ENCODE peak calls at places on chromosomes 13 and 19, in eight cellular contexts. F is colonic mucosa, J is adipocyte, A is NT2/D1, L is SK-N-SH, W is neural progenitor cell, E is astrocyte, Q is kidney. K is an unnamed sample. For H3K4me1, the result is how much of the 10 kb centered on the place peaks cover.

GRCh38 chr19:5839312-5840017 is at the start of gene FUT6:
- DNase-seq in J (no peak), F (peak), E (no peak), Q (no peak), A (no peak), L (peak), W (no peak), K (no peak)

GRCh38 chr19:35718345-35719041 is 690 bp downstream of the KMT2B start:
- DNase-seq in J (peak), A (no peak), W (no peak), F (peak), Q (peak), E (no peak), L (peak), K (peak)

GRCh38 chr13:24678151-24678550 is 2.1 kb upstream of the ATP12A start:
- DNase-seq in F (no peak), J (no peak), E (no peak), Q (no peak), L (no peak), A (no peak), W (no peak), K (no peak)

GRCh38 chr19:13621413-13621812 is 115.1 kb upstream of the CACNA1A start:
- DNase-seq in F (no peak), E (peak), W (no peak), Q (peak), A (peak), L (no peak), J (peak), K (peak)

GRCh38 chr19:44515031-44515430 is 14.4 kb downstream of the CEACAM20 start:
- DNase-seq in W (no peak), E (no peak), Q (no peak), L (no peak), F (no peak), J (no peak), A (no peak), K (no peak)

GRCh38 chr19:16943942-16944625 is 55.3 kb downstream of the F2RL3 start:
- DNase-seq in J (no peak), E (no peak), Q (peak), L (no peak), W (no peak), F (no peak), A (no peak), K (no peak)

GRCh38 chr13:114065926-114066774 is 66.3 kb downstream of the RASA3 start:
- DNase-seq in E (no peak), L (no peak), F (no peak), Q (peak), A (no peak), J (no peak), W (no peak), K (no peak)

GRCh38 chr13:66210677-66211076 is 1019.5 kb downstream of the PCDH9 start:
- DNase-seq in E (peak), L (no peak), J (peak), A (no peak), Q (no peak), W (no peak), F (no peak), K (no peak)

GRCh38 chr19:28221736-28222135 is 991.2 kb downstream of the UQCRFS1 start:
- DNase-seq in A (no peak), J (no peak), E (peak), W (no peak), L (no peak), Q (no peak), F (no peak), K (no peak)

GRCh38 chr13:50453238-50453637 is 390.3 kb downstream of the DLEU7 start:
- DNase-seq in A (no peak), E (no peak), L (no peak), J (no peak), Q (no peak), W (no peak), F (no peak), K (no peak)

GRCh38 chr13:30091035-30091434 is 216.3 kb downstream of the KATNAL1 start:
- DNase-seq in W (no peak), A (no peak), E (no peak), F (no peak), Q (no peak), J (no peak), L (no peak), K (no peak)

GRCh38 chr13:99331881-99332293 is 24.7 kb upstream of the GPR183 start:
- DNase-seq in Q (no peak), E (no peak), W (no peak), L (no peak), F (no peak), J (no peak), A (no peak), K (peak)

GRCh38 chr13:44873486-44873885 is 115.8 kb downstream of the NUFIP1 start:
- DNase-seq in A (no peak), E (peak), F (no peak), W (no peak), Q (no peak), L (no peak), J (no peak), K (no peak)

GRCh38 chr13:93262729-93263128 is 36.1 kb downstream of the GPC6 start:
- DNase-seq in F (no peak), Q (no peak), A (no peak), E (peak), L (no peak), W (no peak), J (no peak), K (peak)

GRCh38 chr19:4027146-4027545 is 19.6 kb downstream of the PIAS4 start:
- DNase-seq in J (no peak), W (no peak), E (no peak), L (no peak), A (no peak), Q (no peak), F (no peak), K (no peak)

GRCh38 chr13:45113809-45114208 is 6.5 kb upstream of the GTF2F2 start:
- DNase-seq in L (no peak), F (no peak), Q (no peak), E (no peak), J (no peak), W (no peak), A (no peak), K (no peak)

GRCh38 chr19:27964165-27964564 is 1248.8 kb downstream of the UQCRFS1 start:
- DNase-seq in L (no peak), E (peak), A (no peak), Q (no peak), W (no peak), J (no peak), F (no peak), K (no peak)

GRCh38 chr13:51803018-51803417 is 945 bp downstream of the DHRS12 start:
- DNase-seq in W (peak), E (no peak), Q (no peak), J (no peak), L (peak), F (peak), A (no peak), K (no peak)

GRCh38 chr13:44763604-44764311 is 187.6 kb upstream of the TSC22D1 start:
- DNase-seq in J (no peak), E (peak), A (no peak), F (no peak), L (no peak), Q (peak), W (no peak), K (peak)

GRCh38 chr13:98509271-98510155 is 67.4 kb downstream of the STK24 start:
- DNase-seq in E (peak), L (no peak), F (peak), Q (no peak), J (peak), A (no peak), W (no peak), K (peak)

GRCh38 chr19:49932041-49932451 is 2.7 kb upstream of the NUP62 start:
- DNase-seq in A (no peak), F (no peak), J (no peak), E (no peak), W (no peak), L (no peak), Q (no peak), K (peak)

GRCh38 chr19:35381318-35381717 is 10.4 kb downstream of the GPR42 start:
- DNase-seq in F (no peak), E (no peak), J (no peak), A (no peak), L (no peak), W (no peak), Q (no peak), K (no peak)

GRCh38 chr19:50933640-50934039 is 19.2 kb downstream of the KLK5 start:
- DNase-seq in F (no peak), Q (no peak), L (no peak), A (no peak), E (peak), J (peak), W (no peak), K (peak)

GRCh38 chr19:15532779-15533521 is 24.6 kb downstream of the CYP4F22 start:
- DNase-seq in E (no peak), A (no peak), L (no peak), Q (no peak), J (no peak), W (no peak), F (no peak), K (peak)

GRCh38 chr13:75486654-75487053 is 4.7 kb upstream of the TBC1D4 start:
- DNase-seq in Q (no peak), A (no peak), F (no peak), J (no peak), W (no peak), E (peak), L (no peak), K (no peak)

GRCh38 chr13:24493356-24493755 is 19.2 kb downstream of the PARP4 start:
- DNase-seq in W (no peak), F (no peak), J (no peak), A (no peak), L (no peak), Q (no peak), E (peak), K (no peak)

GRCh38 chr13:103349664-103350063 is 283.4 kb upstream of the SLC10A2 start:
- DNase-seq in A (no peak), W (no peak), F (no peak), L (peak), J (no peak), Q (no peak), E (no peak), K (no peak)

GRCh38 chr13:21012841-21013681 is 48.3 kb downstream of the LATS2 start:
- DNase-seq in Q (no peak), J (peak), W (no peak), A (no peak), E (peak), F (no peak), L (no peak), K (no peak)

GRCh38 chr13:37923236-37923635 is 53.7 kb upstream of the TRPC4 start:
- DNase-seq in J (no peak), W (no peak), F (no peak), Q (no peak), A (no peak), L (no peak), E (no peak), K (no peak)

GRCh38 chr19:10316229-10317044 is 622 bp upstream of the FDX2 start:
- DNase-seq in J (no peak), A (no peak), W (no peak), E (no peak), Q (peak), F (peak), L (peak), K (no peak)

GRCh38 chr13:112118451-112119064 is 51.6 kb downstream of the SOX1 start:
- DNase-seq in L (no peak), F (no peak), J (no peak), Q (no peak), W (no peak), A (no peak), E (no peak), K (no peak)

GRCh38 chr19:56170261-56170660 is 5.5 kb upstream of the GALP start:
- DNase-seq in J (no peak), Q (no peak), L (no peak), F (no peak), E (peak), W (no peak), A (no peak), K (peak)

GRCh38 chr13:43484432-43485225 is 302.1 kb downstream of the ENOX1 start:
- DNase-seq in L (no peak), Q (no peak), E (no peak), W (no peak), A (no peak), F (no peak), J (no peak), K (peak)

GRCh38 chr13:97076898-97077297 is 82.6 kb upstream of the OXGR1 start:
- DNase-seq in Q (no peak), E (no peak), A (no peak), J (peak), F (no peak), L (no peak), W (peak), K (no peak)

GRCh38 chr13:97255515-97255999 is 33.4 kb downstream of the MBNL2 start:
- DNase-seq in Q (no peak), L (no peak), F (no peak), A (no peak), E (no peak), W (no peak), J (no peak), K (no peak)

GRCh38 chr19:10230904-10231623 is at the start of gene S1PR2:
- DNase-seq in L (peak), A (no peak), J (peak), W (peak), E (no peak), F (peak), Q (peak), K (peak)

GRCh38 chr13:99199541-99200432 is 867 bp upstream of the UBAC2 start:
- DNase-seq in J (peak), F (peak), W (no peak), A (no peak), L (no peak), Q (no peak), E (no peak), K (peak)

GRCh38 chr13:86002921-86003488 is 203.8 kb upstream of the SLITRK6 start:
- DNase-seq in Q (no peak), L (no peak), A (no peak), J (no peak), F (no peak), W (peak), E (no peak), K (no peak)

GRCh38 chr13:27620377-27621115 is at the start of gene LNX2:
- DNase-seq in Q (peak), A (peak), W (peak), J (peak), L (peak), E (peak), F (peak), K (peak)

GRCh38 chr13:27621116-27621365 is 651 bp upstream of the POLR1D start:
- DNase-seq in Q (no peak), E (peak), F (no peak), W (no peak), L (no peak), A (no peak), J (no peak), K (no peak)

GRCh38 chr13:27619711-27620376 is 485 bp downstream of the LNX2 start:
- DNase-seq in Q (peak), L (peak), A (no peak), F (peak), W (no peak), E (peak), J (no peak), K (no peak)

GRCh38 chr13:27619093-27619705 is 1.1 kb downstream of the LNX2 start:
- DNase-seq in L (no peak), E (peak), Q (no peak), J (peak), F (peak), W (no peak), A (no peak), K (no peak)

DNA sequence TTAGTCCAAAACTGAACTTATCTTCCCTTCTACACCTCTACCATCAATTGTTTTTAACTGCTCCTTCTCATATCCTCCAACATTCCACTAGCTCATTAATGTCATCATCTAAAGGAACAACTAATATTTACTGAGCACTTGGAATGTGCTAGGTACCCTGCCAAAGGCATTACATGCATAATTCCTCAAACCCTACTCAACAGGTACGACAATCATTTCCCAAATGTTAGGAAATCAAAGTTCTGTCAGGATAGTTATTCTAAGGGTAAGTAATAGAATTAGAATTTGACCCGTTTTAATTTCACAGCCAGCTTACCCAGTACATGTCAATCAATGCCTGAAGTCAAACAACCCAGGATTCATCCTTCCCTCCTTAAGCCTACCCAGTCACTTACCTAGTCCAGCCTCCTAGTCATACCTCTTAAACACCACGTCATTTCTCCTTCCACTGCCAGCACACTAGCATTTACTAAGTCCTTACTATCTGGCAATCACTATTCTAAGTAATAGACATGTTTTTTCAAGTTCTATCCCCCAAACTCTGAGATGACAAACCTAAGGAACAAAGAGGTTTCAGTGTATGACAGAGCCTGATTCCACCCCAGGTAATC is 2.4 kb downstream of the LNX2 start:
- DNase-seq in F (no peak), Q (no peak), A (no peak), E (no peak), W (no peak), L (no peak), J (no peak), K (peak)
- H3K4me1 ChIP-seq in F (under half), Q (under half), A (under half), E (under half), W (under half), L (under half), J (under half), K (under half)

DNA sequence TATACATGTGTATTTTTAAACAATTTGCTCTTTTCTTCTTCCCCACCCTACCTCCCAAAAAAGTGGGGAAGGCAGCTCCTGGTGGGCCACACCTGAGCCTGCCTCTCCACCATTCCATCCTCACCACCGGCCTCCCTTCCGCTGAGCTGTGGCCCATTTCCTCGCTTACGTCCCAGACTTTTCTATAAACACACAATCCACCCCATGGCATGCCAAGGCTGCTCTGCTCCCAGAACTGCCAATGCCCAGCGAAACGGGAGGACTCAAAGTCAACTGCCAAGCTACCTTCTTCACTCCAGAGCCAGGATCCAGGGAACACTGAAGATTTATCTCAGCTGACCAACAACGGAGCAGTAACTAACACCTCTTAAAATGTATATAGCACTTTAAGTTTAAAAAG is 2.8 kb downstream of the N4BP2L1 start:
- DNase-seq in A (no peak), J (no peak), W (no peak), F (no peak), L (no peak), Q (no peak), E (no peak), K (no peak)
- H3K9ac ChIP-seq in A (no peak), J (no peak), W (no peak), F (no peak), L (no peak), Q (no peak), E (no peak), K (no peak)

GRCh38 chr19:29971002-29971401 is 29.0 kb downstream of the URI1 start:
- DNase-seq in Q (no peak), L (no peak), W (no peak), F (no peak), A (no peak), E (no peak), J (no peak), K (no peak)

GRCh38 chr19:29971648-29972047 is 29.6 kb downstream of the URI1 start:
- DNase-seq in F (no peak), W (no peak), L (no peak), Q (no peak), A (no peak), J (no peak), E (no peak), K (no peak)

GRCh38 chr19:29974701-29975100 is 32.7 kb downstream of the URI1 start:
- DNase-seq in J (no peak), F (no peak), Q (no peak), L (no peak), W (no peak), E (no peak), A (no peak), K (no peak)

GRCh38 chr19:29978139-29978538 is 36.1 kb downstream of the URI1 start:
- DNase-seq in E (no peak), L (no peak), Q (no peak), W (no peak), J (no peak), A (no peak), F (no peak), K (no peak)

GRCh38 chr19:29976151-29976943 is 34.3 kb downstream of the URI1 start:
- DNase-seq in J (no peak), E (no peak), Q (peak), L (no peak), A (no peak), F (no peak), W (no peak), K (no peak)
- H3K4me3 ChIP-seq in J (no peak), E (no peak), Q (no peak), L (no peak), A (no peak), F (no peak), W (no peak), K (no peak)

GRCh38 chr19:1234670-1235380 is 3.0 kb downstream of the CBARP start:
- DNase-seq in L (no peak), W (no peak), E (no peak), J (no peak), A (no peak), Q (no peak), F (no peak), K (no peak)
- H3K4me1 ChIP-seq in L (under half), W (under half), E (under half), J (under half), A (under half), Q (under half), F (under half), K (under half)

GRCh38 chr19:33064778-33065550 is at the start of gene RHPN2:
- DNase-seq in E (no peak), J (peak), A (no peak), W (peak), Q (peak), F (peak), L (peak), K (peak)
- H3K9ac ChIP-seq in E (peak), J (peak), A (peak), W (peak), Q (peak), F (peak), L (peak), K (no peak)

DNA sequence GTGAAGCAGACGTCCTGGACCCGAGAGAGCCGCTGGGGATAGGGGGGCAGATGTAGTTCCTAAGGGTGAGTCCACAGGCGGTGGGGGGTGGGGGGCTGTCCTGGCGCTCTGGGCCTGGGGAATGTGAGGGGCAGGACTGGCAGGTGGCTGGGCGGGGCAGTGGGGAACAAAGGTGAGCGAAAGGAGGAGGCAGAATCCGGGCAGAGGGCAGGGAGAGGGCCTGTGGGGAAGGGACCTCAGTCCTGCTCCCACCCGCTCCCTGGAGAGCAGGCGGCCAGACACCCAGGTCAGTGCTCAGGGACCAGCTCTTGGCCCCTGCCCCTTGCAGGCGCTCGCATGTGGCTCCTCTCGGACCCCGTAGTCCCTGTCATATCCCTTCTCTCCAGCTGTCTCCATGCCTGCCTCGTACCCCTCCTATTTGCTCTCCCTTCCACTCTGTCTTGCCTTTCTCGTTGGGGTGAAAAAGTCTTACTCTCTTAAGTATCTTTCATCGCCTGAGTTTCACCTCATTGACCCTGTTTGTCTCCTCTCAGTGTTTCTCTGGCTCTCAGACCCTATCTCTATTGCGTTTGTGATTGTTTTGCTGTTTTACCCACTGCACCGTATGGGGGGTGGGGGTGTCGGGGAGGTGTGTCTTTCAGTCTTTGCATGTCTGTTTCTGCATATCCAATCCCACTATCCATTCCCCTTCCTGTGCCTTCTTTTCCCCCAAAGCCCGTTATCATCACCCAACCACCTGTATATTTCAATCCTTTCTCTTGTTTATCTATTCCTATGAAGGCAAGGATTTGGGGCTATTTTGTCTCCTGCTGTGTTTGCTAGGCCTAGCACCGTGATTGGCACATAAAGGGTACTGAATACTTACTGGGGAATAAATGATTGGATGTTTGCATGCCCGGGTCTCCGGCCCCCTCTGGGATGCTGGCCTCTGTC is 5.8 kb downstream of the SPHK2 start:
- DNase-seq in A (no peak), F (peak), Q (peak), L (no peak), E (no peak), J (no peak), W (peak), K (no peak)
- H3K4me3 ChIP-seq in A (peak), F (peak), Q (peak), L (peak), E (peak), J (peak), W (peak), K (no peak)

K was measured in mammary epithelial cell.